ENCODE peak calls at places on chromosome 16, in nine cellular contexts. S is thoracic aorta; H is T-helper 17 cell; O is activated CD4-positive, alpha-beta T cell treated with anti-CD3 and anti-CD28 coated beads for 48 hours; Q is endothelial cell; F is Peyer's patch; L is AG04449; E is NCI-H2227 treated with DMSO at 0.1 percent for 48 hours; R is ovary. I is an unnamed sample.

GRCh38 chr16:82331397-82331796 is 161.4 kb upstream of the MPHOSPH6 start:
- DNase-seq in R (no peak), S (no peak), Q (no peak), O (no peak), H (no peak), E (no peak), F (no peak), L (no peak), I (no peak)

GRCh38 chr16:18039931-18040330 is 296.6 kb downstream of the NPIPA8 start:
- DNase-seq in O (no peak), H (no peak), S (no peak), L (no peak), F (no peak), E (no peak), Q (peak), R (no peak), I (no peak)

GRCh38 chr16:88382491-88383400 is at the start of gene ZNF469:
- DNase-seq in L (no peak), F (no peak), R (peak), Q (peak), O (no peak), H (no peak), S (no peak), E (no peak), I (no peak)

GRCh38 chr16:88657371-88657770 is 5.5 kb downstream of the MVD start:
- DNase-seq in R (no peak), O (no peak), F (no peak), H (no peak), S (no peak), E (no peak), Q (no peak), L (no peak), I (no peak)

GRCh38 chr16:54026456-54026855 is 260.1 kb downstream of the IRX3 start:
- DNase-seq in S (no peak), O (no peak), H (no peak), L (no peak), E (no peak), F (no peak), R (no peak), Q (no peak), I (no peak)

GRCh38 chr16:19502395-19503131 is 19.3 kb downstream of the GDE1 start:
- DNase-seq in R (peak), Q (peak), F (peak), H (peak), S (no peak), O (peak), L (no peak), E (peak), I (no peak)

GRCh38 chr16:23469814-23470213 is 16.8 kb upstream of the COG7 start:
- DNase-seq in F (no peak), O (no peak), R (no peak), Q (no peak), S (no peak), H (no peak), E (no peak), L (no peak), I (peak)

GRCh38 chr16:11361043-11361442 is 15.8 kb downstream of the RMI2 start:
- DNase-seq in Q (no peak), S (no peak), R (no peak), H (no peak), E (no peak), L (no peak), F (no peak), O (no peak), I (no peak)

GRCh38 chr16:82882249-82882648 is 255.5 kb downstream of the CDH13 start:
- DNase-seq in F (no peak), S (peak), R (no peak), Q (no peak), O (no peak), L (no peak), H (no peak), E (no peak), I (no peak)

GRCh38 chr16:10584956-10585561 is 4.7 kb upstream of the EMP2 start:
- DNase-seq in F (no peak), O (no peak), Q (no peak), H (no peak), E (no peak), L (no peak), R (no peak), S (no peak), I (no peak)

GRCh38 chr16:7313170-7313569 is 19.5 kb upstream of the RBFOX1 start:
- DNase-seq in Q (peak), O (no peak), H (no peak), E (peak), L (no peak), F (no peak), S (no peak), R (no peak), I (no peak)

GRCh38 chr16:19113577-19114358 is at the start of gene ITPRIPL2:
- DNase-seq in R (peak), F (peak), H (no peak), Q (peak), O (peak), L (no peak), E (peak), S (peak), I (peak)

GRCh38 chr16:56860226-56861020 is 4.6 kb upstream of the SLC12A3 start:
- DNase-seq in E (no peak), H (no peak), Q (no peak), L (no peak), F (peak), O (peak), R (no peak), S (no peak), I (no peak)

GRCh38 chr16:3266873-3267537 is 10.6 kb upstream of the MEFV start:
- DNase-seq in S (no peak), L (peak), R (no peak), E (peak), O (peak), H (no peak), F (no peak), Q (no peak), I (peak)

GRCh38 chr16:53789159-53789558 is 85.2 kb downstream of the FTO start:
- DNase-seq in O (no peak), L (peak), E (no peak), F (no peak), S (no peak), Q (no peak), H (no peak), R (no peak), I (no peak)

GRCh38 chr16:9139965-9140364 is 48.5 kb downstream of the HAPSTR1 start:
- DNase-seq in L (no peak), R (no peak), Q (peak), F (no peak), E (peak), H (no peak), O (peak), S (no peak), I (no peak)

GRCh38 chr16:28898266-28898665 is 20.0 kb downstream of the ATP2A1 start:
- DNase-seq in O (no peak), F (no peak), R (no peak), H (no peak), L (no peak), E (no peak), Q (no peak), S (no peak), I (no peak)

GRCh38 chr16:84368327-84368996 is at the start of gene ATP2C2:
- DNase-seq in S (no peak), O (no peak), Q (peak), H (no peak), E (no peak), F (no peak), L (no peak), R (no peak), I (no peak)

GRCh38 chr16:24980077-24980793 is 34.9 kb downstream of the ARHGAP17 start:
- DNase-seq in E (no peak), F (no peak), H (no peak), S (no peak), Q (no peak), L (no peak), R (no peak), O (peak), I (no peak)

GRCh38 chr16:28172331-28172730 is 39.4 kb downstream of the XPO6 start:
- DNase-seq in Q (no peak), O (no peak), E (no peak), F (no peak), H (no peak), S (no peak), R (no peak), L (no peak), I (no peak)

GRCh38 chr16:11700264-11701029 is 32.2 kb downstream of the SNN start:
- DNase-seq in O (no peak), H (no peak), Q (no peak), E (no peak), F (no peak), S (no peak), R (no peak), L (no peak), I (no peak)

GRCh38 chr16:34758835-34759234 is 1299.4 kb downstream of the TP53TG3F start:
- DNase-seq in L (no peak), S (no peak), F (no peak), O (no peak), E (no peak), H (no peak), R (no peak), Q (no peak), I (no peak)

GRCh38 chr16:9599415-9600110 is 508.1 kb downstream of the HAPSTR1 start:
- DNase-seq in R (no peak), F (no peak), O (no peak), S (no peak), E (no peak), H (no peak), Q (no peak), L (no peak), I (no peak)

GRCh38 chr16:49414651-49415050 is 41.0 kb downstream of the C16orf78 start:
- DNase-seq in O (no peak), R (no peak), S (no peak), Q (no peak), E (no peak), F (no peak), L (no peak), H (no peak), I (no peak)

GRCh38 chr16:25575363-25575762 is 116.4 kb upstream of the HS3ST4 start:
- DNase-seq in Q (no peak), S (no peak), F (no peak), H (no peak), R (no peak), O (no peak), L (no peak), E (no peak), I (no peak)

GRCh38 chr16:12513791-12514175 is 289.9 kb downstream of the CPPED1 start:
- DNase-seq in R (no peak), Q (no peak), E (no peak), H (no peak), S (no peak), L (no peak), F (no peak), O (no peak), I (no peak)

GRCh38 chr16:1917665-1918111 is 527 bp downstream of the HS3ST6 start:
- DNase-seq in S (no peak), O (no peak), R (no peak), Q (no peak), E (no peak), L (no peak), H (no peak), F (no peak), I (no peak)

GRCh38 chr16:20291807-20292206 is 35.5 kb downstream of the GP2 start:
- DNase-seq in F (no peak), O (no peak), E (peak), Q (no peak), H (no peak), L (no peak), S (no peak), R (no peak), I (no peak)

I was measured in SW 1271.